ENCODE peak calls at places on chromosomes 5 and 9, in four cellular contexts. W, Z, R and Q are unnamed samples.

GRCh38 chr9:127629468-127630081 is 17.5 kb downstream of the STXBP1 start:
- DNase-seq in W (no peak), Z (no peak), R (no peak), Q (no peak)

GRCh38 chr9:2086971-2087370 is 71.8 kb downstream of the SMARCA2 start:
- DNase-seq in W (no peak), Z (no peak), R (no peak), Q (no peak)

GRCh38 chr9:92206490-92206889 is 87.0 kb downstream of the IARS1 start:
- DNase-seq in W (no peak), Z (no peak), R (no peak), Q (no peak)

GRCh38 chr9:33795819-33796218 is 458 bp downstream of the PRSS3 start:
- DNase-seq in W (peak), Z (no peak), R (no peak), Q (peak)

GRCh38 chr9:130041648-130042405 is 1.2 kb downstream of the FNBP1 start:
- DNase-seq in W (no peak), Z (no peak), R (no peak), Q (no peak)

GRCh38 chr5:54520438-54520846 is 2.9 kb downstream of the SNX18 start:
- DNase-seq in W (no peak), Z (no peak), R (no peak), Q (peak)

GRCh38 chr5:41306005-41306404 is 92.7 kb upstream of the C6 start:
- DNase-seq in W (no peak), Z (no peak), R (no peak), Q (no peak)

GRCh38 chr5:1468247-1468612 is 23.0 kb upstream of the SLC6A3 start:
- DNase-seq in W (no peak), Z (no peak), R (no peak), Q (peak)

GRCh38 chr9:90645721-90646120 is 3.1 kb upstream of the DIRAS2 start:
- DNase-seq in W (no peak), Z (no peak), R (no peak), Q (no peak)

GRCh38 chr9:110152704-110153374 is 55.1 kb downstream of the C9orf152 start:
- DNase-seq in W (no peak), Z (no peak), R (peak), Q (no peak)

GRCh38 chr9:122364783-122365150 is 6.1 kb upstream of the PTGS1 start:
- DNase-seq in W (no peak), Z (no peak), R (no peak), Q (peak)

GRCh38 chr5:16034640-16035039 is 145.0 kb downstream of the MARCHF11 start:
- DNase-seq in W (no peak), Z (no peak), R (no peak), Q (no peak)

GRCh38 chr5:79605560-79605959 is 6.7 kb upstream of the TENT2 start:
- DNase-seq in W (no peak), Z (no peak), R (no peak), Q (no peak)

GRCh38 chr9:26565131-26565530 is 327.5 kb downstream of the CAAP1 start:
- DNase-seq in W (no peak), Z (no peak), R (no peak), Q (no peak)

GRCh38 chr9:33185858-33186257 is 18.7 kb upstream of the B4GALT1 start:
- DNase-seq in W (no peak), Z (no peak), R (no peak), Q (no peak)

GRCh38 chr9:120696551-120697230 is 17.6 kb downstream of the MEGF9 start:
- DNase-seq in W (no peak), Z (no peak), R (no peak), Q (no peak)

GRCh38 chr5:96652769-96653455 is 9.3 kb upstream of the CAST start:
- DNase-seq in W (no peak), Z (no peak), R (no peak), Q (no peak)

GRCh38 chr5:91182763-91183162 is 200.4 kb downstream of the ARRDC3 start:
- DNase-seq in W (peak), Z (no peak), R (no peak), Q (peak)

GRCh38 chr9:18077941-18078678 is 395.8 kb upstream of the ADAMTSL1 start:
- DNase-seq in W (no peak), Z (no peak), R (no peak), Q (no peak)

GRCh38 chr5:94901071-94901979 is 282.9 kb downstream of the SLF1 start:
- DNase-seq in W (no peak), Z (no peak), R (no peak), Q (no peak)

GRCh38 chr9:132597073-132597775 is 14.8 kb downstream of the BARHL1 start:
- DNase-seq in W (no peak), Z (no peak), R (no peak), Q (no peak)

GRCh38 chr9:16136961-16137360 is 584.1 kb downstream of the CCDC171 start:
- DNase-seq in W (no peak), Z (no peak), R (no peak), Q (peak)

GRCh38 chr5:135177591-135177990 is 143.6 kb upstream of the PITX1 start:
- DNase-seq in W (no peak), Z (no peak), R (no peak), Q (no peak)

GRCh38 chr5:127549551-127549950 is 32.1 kb downstream of the PRRC1 start:
- DNase-seq in W (no peak), Z (no peak), R (no peak), Q (no peak)

GRCh38 chr5:107607196-107607595 is 63.5 kb downstream of the EFNA5 start:
- DNase-seq in W (no peak), Z (no peak), R (no peak), Q (no peak)

GRCh38 chr5:175444060-175444904 is at the start of gene DRD1:
- DNase-seq in W (peak), Z (no peak), R (no peak), Q (peak)

GRCh38 chr5:40841068-40841805 is at the start of gene CARD6:
- DNase-seq in W (no peak), Z (no peak), R (no peak), Q (no peak)

GRCh38 chr9:128819716-128820664 is 1.7 kb downstream of the ENDOG start:
- DNase-seq in W (peak), Z (no peak), R (peak), Q (peak)

GRCh38 chr5:135211083-135211790 is 177.2 kb upstream of the PITX1 start:
- DNase-seq in W (no peak), Z (no peak), R (no peak), Q (no peak)

GRCh38 chr9:120928720-120929389 is 2.3 kb upstream of the TRAF1 start:
- DNase-seq in W (peak), Z (no peak), R (peak), Q (peak)

GRCh38 chr5:170159101-170159698 is 53.5 kb downstream of the FOXI1 start:
- DNase-seq in W (no peak), Z (no peak), R (no peak), Q (no peak)

GRCh38 chr5:138979684-138980275 is 104.6 kb upstream of the LRRTM2 start:
- DNase-seq in W (no peak), Z (no peak), R (no peak), Q (no peak)

GRCh38 chr5:56564451-56565223 is 250.7 kb upstream of the MAP3K1 start:
- DNase-seq in W (no peak), Z (no peak), R (no peak), Q (no peak)

GRCh38 chr9:98867434-98868168 is 60.1 kb downstream of the GALNT12 start:
- DNase-seq in W (peak), Z (no peak), R (no peak), Q (peak)

GRCh38 chr5:96297290-96297689 is 135.8 kb downstream of the PCSK1 start:
- DNase-seq in W (no peak), Z (no peak), R (no peak), Q (no peak)

GRCh38 chr5:102911973-102912372 is 156.9 kb downstream of the PAM start:
- DNase-seq in W (no peak), Z (no peak), R (no peak), Q (no peak)